ENCODE peak calls at places on chromosomes 13 and 19, in four cellular contexts. F, V, E and S are unnamed samples.

GRCh38 chr19:38444026-38444425 is 10.5 kb downstream of the RYR1 start:
- DNase-seq in F (no peak), E (no peak), V (no peak), S (no peak)

GRCh38 chr13:112324121-112324520 is 52.0 kb upstream of the SPACA7 start:
- DNase-seq in E (no peak), V (no peak), F (no peak), S (no peak)

GRCh38 chr13:45280751-45281634 is 60.0 kb downstream of the TPT1 start:
- DNase-seq in V (peak; percentile 47), F (no peak), E (peak; percentile 73), S (no peak)

GRCh38 chr19:41753159-41753558 is 2.2 kb upstream of the CEACAM6 start:
- DNase-seq in V (peak; percentile 6), F (peak; percentile 69), E (peak; percentile 46), S (peak; percentile 31)

GRCh38 chr13:72296246-72296645 is 429.2 kb upstream of the DACH1 start:
- DNase-seq in E (no peak), F (no peak), V (no peak), S (no peak)

GRCh38 chr19:23904406-23904805 is 10.3 kb upstream of the ZNF726 start:
- DNase-seq in E (no peak), F (no peak), V (no peak), S (no peak)

GRCh38 chr13:25215253-25215575 is 43.1 kb upstream of the AMER2 start:
- DNase-seq in F (no peak), V (no peak), E (no peak), S (no peak)

GRCh38 chr19:12757544-12758274 is 6.1 kb downstream of the BEST2 start:
- DNase-seq in E (peak; percentile 94), F (peak; percentile 88), V (peak; percentile 70), S (no peak)

GRCh38 chr19:41646589-41647204 is 19.8 kb upstream of the CEACAM4 start:
- DNase-seq in E (peak; percentile 39), F (peak; percentile 58), V (no peak), S (no peak)

GRCh38 chr13:49877629-49878218 is 58.4 kb downstream of the SPRYD7 start:
- DNase-seq in V (no peak), E (no peak), F (no peak), S (no peak)

GRCh38 chr13:98240974-98241373 is 63.9 kb upstream of the RNF113B start:
- DNase-seq in F (no peak), V (no peak), E (no peak), S (no peak)

GRCh38 chr13:89255844-89256406 is 1584.8 kb downstream of the SLITRK5 start:
- DNase-seq in F (no peak), V (no peak), E (no peak), S (no peak)

GRCh38 chr13:112531263-112531794 is 56.6 kb downstream of the TUBGCP3 start:
- DNase-seq in E (peak; percentile 82), V (no peak), F (no peak), S (no peak)

GRCh38 chr13:59790626-59791025 is 373.1 kb downstream of the DIAPH3 start:
- DNase-seq in V (no peak), E (no peak), F (no peak), S (no peak)

GRCh38 chr19:53037101-53038097 is 7.1 kb upstream of the ERVV-2 start:
- DNase-seq in E (peak; percentile 85), F (peak; percentile 39), V (no peak), S (no peak)

GRCh38 chr13:40101708-40102359 is 446.4 kb downstream of the COG6 start:
- DNase-seq in E (no peak), V (no peak), F (no peak), S (no peak)

DNA sequence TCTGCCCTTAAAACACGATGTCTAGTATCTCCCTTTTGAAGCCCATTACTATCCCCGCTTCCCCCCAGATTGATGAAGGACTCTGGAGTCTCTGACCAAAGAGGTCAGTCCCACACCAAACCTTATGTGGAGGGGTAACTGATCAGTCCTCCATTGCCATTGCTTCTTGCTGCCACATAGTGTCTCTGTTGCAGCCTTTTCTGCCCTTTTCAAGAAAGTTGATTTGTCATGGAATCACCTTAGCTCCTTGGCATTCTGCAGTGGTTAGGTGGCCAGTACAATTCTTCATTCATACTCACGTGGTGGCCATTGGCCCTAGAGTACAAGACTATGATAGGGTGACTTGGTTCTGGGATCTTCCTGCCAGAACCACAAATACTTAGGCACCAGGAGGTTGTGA is 8.4 kb upstream of the HTR2A start:
- DNase-seq in E (no peak), V (no peak), F (no peak), S (no peak)
- TF ChIP-seq CTCF in E (peak; percentile 42), V (no peak), F (no peak), S (no peak)

GRCh38 chr19:18831524-18832330 is at the start of gene UPF1:
- DNase-seq in F (peak; percentile 95), V (peak; percentile 82), E (peak; percentile 97), S (peak; percentile 87)
- TF ChIP-seq POLR2AphosphoS5 in F (peak; percentile 87), V (peak; percentile 73), E (peak; percentile 84), S (peak; percentile 78)

GRCh38 chr13:84031120-84031519 is 148.8 kb upstream of the SLITRK1 start:
- DNase-seq in F (no peak), V (no peak), E (no peak), S (no peak)
- TF ChIP-seq GABPA in F (no peak), V (no peak), E (no peak), S (no peak)

DNA sequence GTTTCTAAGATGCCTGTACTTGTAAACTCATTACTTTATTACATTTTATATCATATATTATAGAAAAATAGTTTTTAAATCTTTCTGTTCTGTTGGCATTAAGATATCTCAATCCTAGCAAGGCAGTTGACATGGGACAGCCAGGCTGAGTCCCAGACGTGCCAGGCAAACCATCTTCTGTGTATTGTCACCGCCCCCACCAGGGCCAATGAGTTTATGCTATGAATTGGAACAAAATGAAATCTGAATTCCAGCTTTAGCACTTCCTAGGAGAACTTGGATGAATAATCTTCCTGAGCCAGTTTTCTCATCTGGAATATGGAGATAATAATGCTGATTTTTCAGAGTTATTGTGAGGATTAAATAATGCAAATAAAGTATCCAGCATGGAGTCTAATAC is 79.9 kb upstream of the GSX1 start:
- DNase-seq in F (no peak), V (peak; percentile 36), E (peak; percentile 26), S (no peak)
- TF ChIP-seq CTCF in F (no peak), V (peak; percentile 69), E (no peak), S (no peak)

GRCh38 chr19:1360818-1361461 is 22.8 kb upstream of the NDUFS7 start:
- DNase-seq in V (no peak), E (peak; percentile 97), F (no peak), S (peak; percentile 63)
- TF ChIP-seq POLR2AphosphoS5 in V (no peak), E (no peak), F (no peak), S (no peak)

GRCh38 chr13:90427322-90428272 is 919.9 kb upstream of the MIR17HG start:
- DNase-seq in F (no peak), V (no peak), E (peak; percentile 43), S (no peak)

GRCh38 chr13:90430127-90430526 is 917.4 kb upstream of the MIR17HG start:
- DNase-seq in F (no peak), E (no peak), V (no peak), S (no peak)

DNA sequence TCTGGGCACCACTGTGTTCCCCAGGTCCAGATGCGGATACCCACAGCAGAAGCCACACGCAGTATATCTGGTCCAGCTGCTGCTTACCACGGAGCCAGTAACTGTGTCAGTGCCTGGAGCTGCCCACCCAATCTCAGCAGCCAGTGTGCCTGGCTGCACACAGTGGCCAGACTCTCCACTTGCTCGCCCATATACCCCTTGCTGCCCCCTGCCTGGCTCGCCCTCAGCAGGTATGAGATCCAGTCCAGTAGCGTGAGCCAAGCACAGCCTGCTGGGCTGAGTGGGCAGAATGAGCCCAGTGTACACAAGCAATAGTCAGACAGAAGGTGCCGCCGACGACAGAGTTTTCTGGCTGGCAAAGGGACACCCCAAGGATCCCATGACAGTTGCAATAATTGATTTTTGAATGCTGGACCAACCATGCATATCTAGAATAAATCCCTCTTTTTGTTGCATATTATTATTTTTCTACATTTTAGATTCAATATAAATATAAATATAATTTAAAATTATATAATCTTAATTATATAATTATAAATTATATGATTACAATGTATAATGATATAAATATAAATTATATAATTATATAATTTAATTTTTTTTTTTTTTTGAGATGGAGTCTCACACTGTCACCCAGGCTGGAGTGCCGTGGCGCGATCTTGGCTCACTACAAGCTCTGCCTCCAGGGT is 918.8 kb upstream of the MIR17HG start:
- DNase-seq in F (no peak), E (no peak), V (no peak), S (no peak)
- TF ChIP-seq GABPA in F (no peak), E (no peak), V (no peak), S (no peak)

GRCh38 chr13:110368408-110368807 is 61.3 kb downstream of the COL4A2 start:
- DNase-seq in V (no peak), E (no peak), F (no peak), S (no peak)
- TF ChIP-seq CTCF in V (no peak), E (no peak), F (no peak), S (no peak)